ENCODE peak calls at places on chromosomes 11 and 22, in four cellular contexts. One of them, this sample, is unnamed.

GRCh38 chr22:45994516-45995404 is 17.8 kb upstream of the WNT7B start:
- DNase-seq in GM12878: no peak
- DNase-seq in HEK293T: peak
- DNase-seq in HepG2: no peak
- DNase-seq in this sample: peak

GRCh38 chr11:106552694-106553203 is 465.5 kb downstream of the GUCY1A2 start:
- DNase-seq in GM12878: no peak
- DNase-seq in HEK293T: no peak
- DNase-seq in HepG2: peak
- DNase-seq in this sample: no peak

GRCh38 chr22:43931771-43932170 is 8.2 kb downstream of the PNPLA3 start:
- DNase-seq in GM12878: no peak
- DNase-seq in HEK293T: no peak
- DNase-seq in HepG2: no peak
- DNase-seq in this sample: no peak

GRCh38 chr11:64268028-64268686 is 16.3 kb downstream of the BAD start:
- DNase-seq in GM12878: no peak
- DNase-seq in HEK293T: no peak
- DNase-seq in HepG2: no peak
- DNase-seq in this sample: no peak

GRCh38 chr11:34002420-34002819 is 49.1 kb upstream of the CAPRIN1 start:
- DNase-seq in GM12878: no peak
- DNase-seq in HEK293T: no peak
- DNase-seq in HepG2: no peak
- DNase-seq in this sample: no peak

GRCh38 chr11:61569701-61570100 is 11.2 kb downstream of the SYT7 start:
- DNase-seq in GM12878: no peak
- DNase-seq in HEK293T: no peak
- DNase-seq in HepG2: no peak
- DNase-seq in this sample: no peak

GRCh38 chr22:17101475-17102296 is 16.9 kb downstream of the IL17RA start:
- DNase-seq in GM12878: no peak
- DNase-seq in HEK293T: no peak
- DNase-seq in HepG2: no peak
- DNase-seq in this sample: no peak

GRCh38 chr22:50048066-50048765 is 9.9 kb downstream of the TTLL8 start:
- DNase-seq in GM12878: no peak
- DNase-seq in HEK293T: no peak
- DNase-seq in HepG2: no peak
- DNase-seq in this sample: no peak

GRCh38 chr11:114208371-114208770 is 87.8 kb upstream of the NNMT start:
- DNase-seq in GM12878: no peak
- DNase-seq in HEK293T: no peak
- DNase-seq in HepG2: no peak
- DNase-seq in this sample: no peak

GRCh38 chr22:50576070-50576469 is 2.2 kb downstream of the CPT1B start:
- DNase-seq in GM12878: no peak
- DNase-seq in HEK293T: peak
- DNase-seq in HepG2: peak
- DNase-seq in this sample: peak

DNA sequence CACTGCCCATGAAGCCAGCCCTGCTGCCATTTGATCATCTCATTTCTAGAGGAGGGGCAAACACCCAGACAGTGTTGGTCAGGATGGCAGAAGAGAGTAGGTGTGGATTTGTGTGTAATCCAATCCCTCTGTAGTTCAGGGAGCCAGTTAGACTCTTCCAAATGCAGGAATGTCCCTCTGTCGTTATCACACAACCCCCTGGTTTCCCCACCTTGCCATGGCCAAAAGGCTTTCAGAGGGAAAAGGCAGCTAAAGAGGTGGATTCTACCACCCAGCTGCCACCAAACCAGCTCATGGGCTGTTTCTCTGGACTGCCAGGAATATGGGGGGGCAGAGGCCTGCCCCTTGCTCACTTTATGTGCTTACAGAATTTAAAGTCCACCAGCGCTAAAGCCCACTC is 18.0 kb downstream of the TSKU start:
- DNase-seq in GM12878: no peak
- DNase-seq in HEK293T: no peak
- DNase-seq in HepG2: no peak
- DNase-seq in this sample: no peak
- TF ChIP-seq FOXK2 in GM12878: no peak
- TF ChIP-seq FOXK2 in HEK293T: no peak
- TF ChIP-seq FOXK2 in HepG2: no peak
- TF ChIP-seq FOXK2 in this sample: no peak

GRCh38 chr11:103920933-103921332 is 115.5 kb upstream of the DDI1 start:
- DNase-seq in GM12878: no peak
- DNase-seq in HEK293T: no peak
- DNase-seq in HepG2: no peak
- DNase-seq in this sample: no peak

GRCh38 chr11:103923473-103923931 is 112.9 kb upstream of the DDI1 start:
- DNase-seq in GM12878: no peak
- DNase-seq in HEK293T: no peak
- DNase-seq in HepG2: peak
- DNase-seq in this sample: no peak

GRCh38 chr11:103924166-103925013 is 112.0 kb upstream of the DDI1 start:
- DNase-seq in GM12878: no peak
- DNase-seq in HEK293T: no peak
- DNase-seq in HepG2: no peak
- DNase-seq in this sample: no peak

GRCh38 chr11:103920449-103920848 is 116.0 kb upstream of the DDI1 start:
- DNase-seq in GM12878: no peak
- DNase-seq in HEK293T: no peak
- DNase-seq in HepG2: no peak
- DNase-seq in this sample: no peak
- TF ChIP-seq FOXK2 in GM12878: no peak
- TF ChIP-seq FOXK2 in HEK293T: no peak
- TF ChIP-seq FOXK2 in HepG2: no peak
- TF ChIP-seq FOXK2 in this sample: no peak

DNA sequence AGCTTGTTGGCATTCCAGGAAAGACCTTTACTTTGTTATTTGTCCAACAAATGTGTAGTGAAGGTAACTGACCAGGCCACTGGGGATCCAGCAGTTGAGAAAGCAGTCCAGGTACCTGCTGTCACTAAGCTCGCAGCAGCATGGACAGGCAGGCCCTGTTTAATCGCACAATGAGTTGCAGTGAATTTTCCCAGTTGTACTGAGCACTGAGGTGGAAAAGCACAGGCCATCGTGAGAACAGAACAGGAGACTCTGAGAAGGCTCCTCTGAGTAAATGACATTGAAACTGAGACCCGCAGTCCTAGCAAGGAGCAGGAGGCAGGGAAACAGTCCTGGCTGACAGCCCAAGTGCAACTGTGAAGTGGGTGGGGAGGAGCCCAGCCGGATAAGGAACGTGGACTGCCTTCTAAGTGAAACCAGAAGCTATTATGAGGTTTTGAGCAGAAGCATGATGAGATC is 39.8 kb upstream of the CDON start:
- DNase-seq in GM12878: peak
- DNase-seq in HEK293T: no peak
- DNase-seq in HepG2: peak
- DNase-seq in this sample: peak
- TF ChIP-seq FOXK2 in GM12878: no peak
- TF ChIP-seq FOXK2 in HEK293T: no peak
- TF ChIP-seq FOXK2 in HepG2: no peak
- TF ChIP-seq FOXK2 in this sample: no peak

GRCh38 chr11:10017050-10017449 is 277.0 kb downstream of the SBF2 start:
- DNase-seq in GM12878: no peak
- DNase-seq in HEK293T: no peak
- DNase-seq in HepG2: no peak
- DNase-seq in this sample: no peak

GRCh38 chr11:10021563-10021962 is 272.5 kb downstream of the SBF2 start:
- DNase-seq in GM12878: no peak
- DNase-seq in HEK293T: no peak
- DNase-seq in HepG2: peak
- DNase-seq in this sample: no peak

GRCh38 chr11:10023202-10023601 is 270.8 kb downstream of the SBF2 start:
- DNase-seq in GM12878: no peak
- DNase-seq in HEK293T: no peak
- DNase-seq in HepG2: no peak
- DNase-seq in this sample: no peak

GRCh38 chr11:10022764-10023163 is 271.3 kb downstream of the SBF2 start:
- DNase-seq in GM12878: no peak
- DNase-seq in HEK293T: no peak
- DNase-seq in HepG2: no peak
- DNase-seq in this sample: no peak

GRCh38 chr11:10019906-10020682 is 273.9 kb downstream of the SBF2 start:
- DNase-seq in GM12878: no peak
- DNase-seq in HEK293T: no peak
- DNase-seq in HepG2: peak
- DNase-seq in this sample: no peak
- TF ChIP-seq FOXK2 in GM12878: no peak
- TF ChIP-seq FOXK2 in HEK293T: no peak
- TF ChIP-seq FOXK2 in HepG2: no peak
- TF ChIP-seq FOXK2 in this sample: no peak

DNA sequence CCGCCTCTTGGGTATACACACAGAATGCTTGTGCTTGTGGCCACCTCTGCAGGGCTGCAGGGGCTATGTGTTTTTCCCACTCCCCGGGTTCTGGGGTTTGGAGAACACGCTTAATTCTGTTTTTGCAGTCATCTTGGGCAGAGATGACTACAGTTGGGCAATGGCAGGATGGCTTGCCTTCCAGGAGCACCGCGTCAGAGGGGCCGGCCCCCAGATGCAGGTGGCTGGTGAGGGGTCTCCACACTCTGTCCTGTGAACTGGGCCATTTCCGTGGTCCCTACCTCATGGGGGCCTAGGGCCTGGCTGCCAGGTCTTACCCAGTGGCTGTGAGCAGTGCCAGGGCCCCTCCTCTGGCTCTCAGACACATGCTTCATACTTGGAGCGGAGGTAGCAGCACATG is 68.3 kb downstream of the CTTN start:
- DNase-seq in GM12878: no peak
- DNase-seq in HEK293T: no peak
- DNase-seq in HepG2: no peak
- DNase-seq in this sample: no peak
- TF ChIP-seq FOXK2 in GM12878: no peak
- TF ChIP-seq FOXK2 in HEK293T: no peak
- TF ChIP-seq FOXK2 in HepG2: no peak
- TF ChIP-seq FOXK2 in this sample: no peak

DNA sequence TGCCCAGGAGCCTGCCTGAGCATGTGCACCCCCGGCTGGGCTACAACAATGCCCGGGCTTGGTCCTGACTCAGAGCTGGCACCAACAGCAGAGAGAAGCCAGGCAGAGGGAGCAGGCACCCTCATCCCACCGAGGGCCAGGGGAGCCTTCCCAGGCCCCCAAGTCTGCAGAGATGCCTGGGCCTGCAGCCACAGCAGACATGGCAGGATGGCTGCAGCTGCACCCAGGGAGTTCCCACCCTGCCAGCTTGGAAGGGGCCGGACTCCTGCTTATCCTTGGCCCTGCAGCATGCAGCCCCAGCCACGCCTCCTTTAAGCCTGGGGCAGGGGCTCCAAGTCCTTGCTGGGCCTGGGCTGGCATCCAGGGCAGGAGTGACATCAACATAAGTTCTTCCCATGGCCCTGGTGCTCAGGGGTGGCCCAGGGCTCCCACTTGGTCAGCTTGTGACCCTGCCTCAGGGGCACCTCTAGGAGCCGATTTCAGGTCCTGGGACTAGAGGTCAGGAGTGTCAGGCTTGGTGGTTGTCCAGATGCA is 26.7 kb downstream of the OR10D3 start:
- DNase-seq in GM12878: no peak
- DNase-seq in HEK293T: no peak
- DNase-seq in HepG2: no peak
- DNase-seq in this sample: no peak
- TF ChIP-seq FOXK2 in GM12878: no peak
- TF ChIP-seq FOXK2 in HEK293T: no peak
- TF ChIP-seq FOXK2 in HepG2: no peak
- TF ChIP-seq FOXK2 in this sample: no peak

DNA sequence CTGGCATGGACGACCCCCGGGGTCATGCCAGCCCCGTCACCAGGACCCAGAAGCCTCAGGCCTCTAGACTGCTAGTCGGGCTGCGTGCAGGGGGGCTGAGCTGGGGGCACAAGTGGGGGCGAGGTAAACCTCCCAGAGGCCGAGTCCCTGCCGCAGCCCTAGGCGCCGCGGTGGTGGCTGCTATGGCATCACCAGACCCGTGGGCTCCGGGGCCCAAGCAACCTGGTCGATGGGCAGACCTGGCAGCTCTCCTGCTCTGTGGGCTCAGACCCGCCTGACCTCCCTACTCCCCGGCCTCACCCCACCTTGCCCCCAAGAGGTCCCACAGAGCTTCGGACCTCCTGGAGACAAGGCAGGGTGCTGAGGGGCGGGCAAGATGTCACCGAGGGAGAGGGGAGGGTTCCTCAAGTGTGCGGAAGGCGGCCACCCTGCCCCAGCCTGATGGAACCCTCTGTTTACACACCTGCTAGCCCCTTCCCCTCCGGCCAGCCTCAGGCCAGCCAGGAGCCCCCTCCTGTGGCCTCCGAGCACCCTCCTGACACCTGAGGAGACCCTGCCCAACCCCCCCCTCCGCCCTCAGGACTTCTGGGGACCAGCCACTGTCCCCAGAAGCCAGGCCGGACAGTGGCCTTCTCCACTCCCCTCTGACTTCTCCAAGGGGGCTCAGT is 9.4 kb downstream of the IGF2 start:
- DNase-seq in GM12878: no peak
- DNase-seq in HEK293T: no peak
- DNase-seq in HepG2: no peak
- DNase-seq in this sample: no peak
- TF ChIP-seq FOXK2 in GM12878: no peak
- TF ChIP-seq FOXK2 in HEK293T: no peak
- TF ChIP-seq FOXK2 in HepG2: no peak
- TF ChIP-seq FOXK2 in this sample: no peak

GRCh38 chr22:39220450-39220849 is 24.3 kb downstream of the PDGFB start:
- DNase-seq in GM12878: no peak
- DNase-seq in HEK293T: no peak
- DNase-seq in HepG2: no peak
- DNase-seq in this sample: no peak
- TF ChIP-seq FOXK2 in GM12878: no peak
- TF ChIP-seq FOXK2 in HEK293T: no peak
- TF ChIP-seq FOXK2 in HepG2: no peak
- TF ChIP-seq FOXK2 in this sample: no peak

DNA sequence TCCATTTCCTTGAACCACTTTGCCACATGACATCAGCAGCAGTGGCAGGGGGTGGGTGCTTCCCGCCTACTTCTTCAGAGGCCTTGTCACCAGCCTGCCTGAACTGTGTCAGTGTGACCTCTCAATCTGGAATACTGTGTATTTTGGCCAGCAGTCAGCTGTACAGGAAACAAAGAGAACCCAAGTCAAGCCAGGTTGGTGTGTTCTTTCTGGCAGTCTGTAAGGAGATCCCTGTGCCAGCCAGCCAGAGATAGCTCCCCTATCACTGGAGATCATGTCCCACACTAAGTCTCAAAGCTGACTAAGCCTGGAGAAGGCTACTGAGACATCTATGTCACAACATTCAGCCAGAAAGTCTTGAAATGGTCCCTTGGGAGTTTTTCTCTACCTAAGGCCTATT is 142.1 kb downstream of the TRPC6 start:
- DNase-seq in GM12878: no peak
- DNase-seq in HEK293T: no peak
- DNase-seq in HepG2: no peak
- DNase-seq in this sample: no peak
- TF ChIP-seq FOXK2 in GM12878: no peak
- TF ChIP-seq FOXK2 in HEK293T: no peak
- TF ChIP-seq FOXK2 in HepG2: no peak
- TF ChIP-seq FOXK2 in this sample: no peak